ENCODE peak calls at places on chromosomes 12 and 14, in seven cellular contexts. One of them, this sample, is unnamed.
A peak's percentile ranks its signal among the peaks of the same experiment; 100 is the strongest.

GRCh38 chr12:58242803-58243628 is 301.6 kb downstream of the ATP23 start:
- DNase-seq in GM03348: no peak
- DNase-seq in fibroblast of the aortic adventitia: peak; percentile 6
- DNase-seq in foreskin fibroblast: no peak
- DNase-seq in GM10248: no peak
- DNase-seq in activated naive CD4-positive, alpha-beta T cell treated with anti-CD3 and anti-CD28 coated beads, Interleukin-2, amount 10 ng/mL, durations not matched to agents 7 days and 5 days: no peak
- DNase-seq in activated CD4-positive, CD25-positive, alpha-beta regulatory T cell: no peak
- DNase-seq in this sample: no peak

GRCh38 chr14:99412122-99413061 is 68.3 kb downstream of the SETD3 start:
- DNase-seq in activated naive CD4-positive, alpha-beta T cell treated with anti-CD3 and anti-CD28 coated beads, Interleukin-2, amount 10 ng/mL, durations not matched to agents 7 days and 5 days: no peak
- DNase-seq in foreskin fibroblast: no peak
- DNase-seq in activated CD4-positive, CD25-positive, alpha-beta regulatory T cell: no peak
- DNase-seq in fibroblast of the aortic adventitia: no peak
- DNase-seq in GM03348: no peak
- DNase-seq in GM10248: no peak
- DNase-seq in this sample: no peak

GRCh38 chr14:60800409-60800808 is 65.8 kb downstream of the MNAT1 start:
- DNase-seq in activated naive CD4-positive, alpha-beta T cell treated with anti-CD3 and anti-CD28 coated beads, Interleukin-2, amount 10 ng/mL, durations not matched to agents 7 days and 5 days: no peak
- DNase-seq in fibroblast of the aortic adventitia: no peak
- DNase-seq in GM10248: no peak
- DNase-seq in GM03348: no peak
- DNase-seq in activated CD4-positive, CD25-positive, alpha-beta regulatory T cell: no peak
- DNase-seq in foreskin fibroblast: no peak
- DNase-seq in this sample: no peak

GRCh38 chr12:7042847-7043246 is 17.7 kb upstream of the C1S start:
- DNase-seq in activated naive CD4-positive, alpha-beta T cell treated with anti-CD3 and anti-CD28 coated beads, Interleukin-2, amount 10 ng/mL, durations not matched to agents 7 days and 5 days: no peak
- DNase-seq in GM03348: peak; percentile 66
- DNase-seq in activated CD4-positive, CD25-positive, alpha-beta regulatory T cell: no peak
- DNase-seq in fibroblast of the aortic adventitia: peak; percentile 64
- DNase-seq in GM10248: no peak
- DNase-seq in foreskin fibroblast: peak; percentile 10
- DNase-seq in this sample: no peak

GRCh38 chr12:104569348-104570173 is 112.8 kb downstream of the CHST11 start:
- DNase-seq in GM03348: no peak
- DNase-seq in activated CD4-positive, CD25-positive, alpha-beta regulatory T cell: no peak
- DNase-seq in activated naive CD4-positive, alpha-beta T cell treated with anti-CD3 and anti-CD28 coated beads, Interleukin-2, amount 10 ng/mL, durations not matched to agents 7 days and 5 days: peak; percentile 60
- DNase-seq in GM10248: peak; percentile 58
- DNase-seq in foreskin fibroblast: no peak
- DNase-seq in fibroblast of the aortic adventitia: no peak
- DNase-seq in this sample: no peak

GRCh38 chr14:25431211-25432076 is 381.5 kb upstream of the STXBP6 start:
- DNase-seq in activated CD4-positive, CD25-positive, alpha-beta regulatory T cell: no peak
- DNase-seq in fibroblast of the aortic adventitia: no peak
- DNase-seq in foreskin fibroblast: no peak
- DNase-seq in activated naive CD4-positive, alpha-beta T cell treated with anti-CD3 and anti-CD28 coated beads, Interleukin-2, amount 10 ng/mL, durations not matched to agents 7 days and 5 days: no peak
- DNase-seq in GM03348: no peak
- DNase-seq in GM10248: no peak
- DNase-seq in this sample: no peak

GRCh38 chr12:45234134-45234865 is 18.4 kb downstream of the ANO6 start:
- DNase-seq in fibroblast of the aortic adventitia: peak; percentile 98
- DNase-seq in activated naive CD4-positive, alpha-beta T cell treated with anti-CD3 and anti-CD28 coated beads, Interleukin-2, amount 10 ng/mL, durations not matched to agents 7 days and 5 days: no peak
- DNase-seq in foreskin fibroblast: peak; percentile 96
- DNase-seq in GM03348: peak; percentile 85
- DNase-seq in activated CD4-positive, CD25-positive, alpha-beta regulatory T cell: no peak
- DNase-seq in GM10248: no peak
- DNase-seq in this sample: peak; percentile 96

GRCh38 chr12:68321140-68321539 is 11.0 kb downstream of the MDM1 start:
- DNase-seq in GM03348: no peak
- DNase-seq in activated CD4-positive, CD25-positive, alpha-beta regulatory T cell: no peak
- DNase-seq in activated naive CD4-positive, alpha-beta T cell treated with anti-CD3 and anti-CD28 coated beads, Interleukin-2, amount 10 ng/mL, durations not matched to agents 7 days and 5 days: no peak
- DNase-seq in fibroblast of the aortic adventitia: no peak
- DNase-seq in foreskin fibroblast: no peak
- DNase-seq in GM10248: no peak
- DNase-seq in this sample: no peak

GRCh38 chr14:56118611-56119181 is 485 bp downstream of the PELI2 start:
- DNase-seq in GM10248: peak; percentile 20
- DNase-seq in foreskin fibroblast: no peak
- DNase-seq in fibroblast of the aortic adventitia: no peak
- DNase-seq in activated CD4-positive, CD25-positive, alpha-beta regulatory T cell: no peak
- DNase-seq in activated naive CD4-positive, alpha-beta T cell treated with anti-CD3 and anti-CD28 coated beads, Interleukin-2, amount 10 ng/mL, durations not matched to agents 7 days and 5 days: peak; percentile 50
- DNase-seq in GM03348: peak; percentile 47
- DNase-seq in this sample: no peak

GRCh38 chr12:76896274-76896673 is 17.5 kb upstream of the CSRP2 start:
- DNase-seq in activated CD4-positive, CD25-positive, alpha-beta regulatory T cell: no peak
- DNase-seq in activated naive CD4-positive, alpha-beta T cell treated with anti-CD3 and anti-CD28 coated beads, Interleukin-2, amount 10 ng/mL, durations not matched to agents 7 days and 5 days: no peak
- DNase-seq in fibroblast of the aortic adventitia: no peak
- DNase-seq in GM03348: no peak
- DNase-seq in foreskin fibroblast: no peak
- DNase-seq in GM10248: no peak
- DNase-seq in this sample: no peak

GRCh38 chr12:1913377-1914115 is 4.9 kb downstream of the CACNA2D4 start:
- DNase-seq in fibroblast of the aortic adventitia: no peak
- DNase-seq in activated CD4-positive, CD25-positive, alpha-beta regulatory T cell: no peak
- DNase-seq in activated naive CD4-positive, alpha-beta T cell treated with anti-CD3 and anti-CD28 coated beads, Interleukin-2, amount 10 ng/mL, durations not matched to agents 7 days and 5 days: peak; percentile 13
- DNase-seq in GM03348: no peak
- DNase-seq in GM10248: peak; percentile 9
- DNase-seq in foreskin fibroblast: no peak
- DNase-seq in this sample: no peak

GRCh38 chr12:108685469-108686247 is 45.7 kb downstream of the CORO1C start:
- DNase-seq in fibroblast of the aortic adventitia: peak; percentile 42
- DNase-seq in GM10248: no peak
- DNase-seq in GM03348: no peak
- DNase-seq in foreskin fibroblast: no peak
- DNase-seq in activated CD4-positive, CD25-positive, alpha-beta regulatory T cell: no peak
- DNase-seq in activated naive CD4-positive, alpha-beta T cell treated with anti-CD3 and anti-CD28 coated beads, Interleukin-2, amount 10 ng/mL, durations not matched to agents 7 days and 5 days: no peak
- DNase-seq in this sample: no peak

GRCh38 chr14:68576496-68577244 is 216.2 kb downstream of the ZFP36L1 start:
- DNase-seq in GM03348: peak; percentile 57
- DNase-seq in activated naive CD4-positive, alpha-beta T cell treated with anti-CD3 and anti-CD28 coated beads, Interleukin-2, amount 10 ng/mL, durations not matched to agents 7 days and 5 days: no peak
- DNase-seq in GM10248: no peak
- DNase-seq in foreskin fibroblast: peak; percentile 89
- DNase-seq in activated CD4-positive, CD25-positive, alpha-beta regulatory T cell: no peak
- DNase-seq in fibroblast of the aortic adventitia: peak; percentile 80
- DNase-seq in this sample: no peak

GRCh38 chr12:103503546-103504480 is 8.0 kb upstream of the C12orf42 start:
- DNase-seq in GM03348: no peak
- DNase-seq in foreskin fibroblast: no peak
- DNase-seq in GM10248: peak; percentile 51
- DNase-seq in activated CD4-positive, CD25-positive, alpha-beta regulatory T cell: peak; percentile 9
- DNase-seq in activated naive CD4-positive, alpha-beta T cell treated with anti-CD3 and anti-CD28 coated beads, Interleukin-2, amount 10 ng/mL, durations not matched to agents 7 days and 5 days: peak; percentile 65
- DNase-seq in fibroblast of the aortic adventitia: no peak
- DNase-seq in this sample: no peak

GRCh38 chr14:82094819-82095218 is 561.2 kb upstream of the SEL1L start:
- DNase-seq in GM03348: no peak
- DNase-seq in fibroblast of the aortic adventitia: no peak
- DNase-seq in activated naive CD4-positive, alpha-beta T cell treated with anti-CD3 and anti-CD28 coated beads, Interleukin-2, amount 10 ng/mL, durations not matched to agents 7 days and 5 days: no peak
- DNase-seq in activated CD4-positive, CD25-positive, alpha-beta regulatory T cell: no peak
- DNase-seq in GM10248: no peak
- DNase-seq in foreskin fibroblast: no peak
- DNase-seq in this sample: no peak

GRCh38 chr12:126944684-126945083 is 1322.3 kb upstream of the TMEM132C start:
- DNase-seq in activated naive CD4-positive, alpha-beta T cell treated with anti-CD3 and anti-CD28 coated beads, Interleukin-2, amount 10 ng/mL, durations not matched to agents 7 days and 5 days: no peak
- DNase-seq in activated CD4-positive, CD25-positive, alpha-beta regulatory T cell: no peak
- DNase-seq in GM03348: no peak
- DNase-seq in fibroblast of the aortic adventitia: no peak
- DNase-seq in foreskin fibroblast: no peak
- DNase-seq in GM10248: no peak
- DNase-seq in this sample: no peak

GRCh38 chr12:34295366-34296142 is 273.3 kb downstream of the ALG10 start:
- DNase-seq in foreskin fibroblast: no peak
- DNase-seq in GM10248: no peak
- DNase-seq in fibroblast of the aortic adventitia: no peak
- DNase-seq in GM03348: no peak
- DNase-seq in activated naive CD4-positive, alpha-beta T cell treated with anti-CD3 and anti-CD28 coated beads, Interleukin-2, amount 10 ng/mL, durations not matched to agents 7 days and 5 days: no peak
- DNase-seq in activated CD4-positive, CD25-positive, alpha-beta regulatory T cell: no peak
- DNase-seq in this sample: no peak

GRCh38 chr14:95098984-95099599 is 58.2 kb downstream of the DICER1 start:
- DNase-seq in GM10248: no peak
- DNase-seq in foreskin fibroblast: peak; percentile 49
- DNase-seq in fibroblast of the aortic adventitia: peak; percentile 76
- DNase-seq in activated naive CD4-positive, alpha-beta T cell treated with anti-CD3 and anti-CD28 coated beads, Interleukin-2, amount 10 ng/mL, durations not matched to agents 7 days and 5 days: peak; percentile 56
- DNase-seq in GM03348: peak; percentile 73
- DNase-seq in activated CD4-positive, CD25-positive, alpha-beta regulatory T cell: no peak
- DNase-seq in this sample: peak; percentile 22

GRCh38 chr12:2641209-2641608 is 153.6 kb upstream of the FKBP4 start:
- DNase-seq in fibroblast of the aortic adventitia: peak; percentile 31
- DNase-seq in activated naive CD4-positive, alpha-beta T cell treated with anti-CD3 and anti-CD28 coated beads, Interleukin-2, amount 10 ng/mL, durations not matched to agents 7 days and 5 days: peak; percentile 20
- DNase-seq in activated CD4-positive, CD25-positive, alpha-beta regulatory T cell: no peak
- DNase-seq in GM10248: no peak
- DNase-seq in foreskin fibroblast: peak; percentile 7
- DNase-seq in GM03348: peak; percentile 47
- DNase-seq in this sample: peak; percentile 29

GRCh38 chr12:123263196-123263817 is 8.3 kb downstream of the CDK2AP1 start:
- DNase-seq in activated naive CD4-positive, alpha-beta T cell treated with anti-CD3 and anti-CD28 coated beads, Interleukin-2, amount 10 ng/mL, durations not matched to agents 7 days and 5 days: peak; percentile 12
- DNase-seq in foreskin fibroblast: no peak
- DNase-seq in activated CD4-positive, CD25-positive, alpha-beta regulatory T cell: no peak
- DNase-seq in fibroblast of the aortic adventitia: no peak
- DNase-seq in GM10248: no peak
- DNase-seq in GM03348: no peak
- DNase-seq in this sample: no peak

GRCh38 chr12:100565987-100566545 is 7.4 kb upstream of the GAS2L3 start:
- DNase-seq in GM03348: no peak
- DNase-seq in GM10248: no peak
- DNase-seq in activated naive CD4-positive, alpha-beta T cell treated with anti-CD3 and anti-CD28 coated beads, Interleukin-2, amount 10 ng/mL, durations not matched to agents 7 days and 5 days: no peak
- DNase-seq in fibroblast of the aortic adventitia: no peak
- DNase-seq in foreskin fibroblast: no peak
- DNase-seq in activated CD4-positive, CD25-positive, alpha-beta regulatory T cell: no peak
- DNase-seq in this sample: no peak

This sample was measured in glomerular endothelial cell.